ENCODE peak calls at places on chromosomes 3 and 15, in five cellular contexts. J is PC-3, P is GM23248, B is GM23338, T is SK-N-SH. S is an unnamed sample.

GRCh38 chr15:88636039-88636438 is 2.8 kb upstream of the ISG20 start:
- DNase-seq in P (no peak), B (peak; percentile 68), T (no peak), J (peak; percentile 85), S (no peak)

GRCh38 chr3:8984512-8984911 is 21.2 kb upstream of the RAD18 start:
- DNase-seq in P (no peak), J (no peak), B (no peak), T (no peak), S (no peak)

GRCh38 chr3:71785594-71786472 is 885 bp upstream of the PROK2 start:
- DNase-seq in P (peak; percentile 25), T (no peak), J (no peak), B (peak; percentile 35), S (no peak)

GRCh38 chr15:74631408-74631807 is 15.8 kb downstream of the CLK3 start:
- DNase-seq in J (no peak), P (peak; percentile 32), B (no peak), T (no peak), S (no peak)

GRCh38 chr3:17687585-17687984 is 54.8 kb downstream of the TBC1D5 start:
- DNase-seq in J (no peak), P (no peak), B (no peak), T (no peak), S (no peak)

GRCh38 chr3:50605901-50606326 is 5.7 kb downstream of the CISH start:
- DNase-seq in B (no peak), P (no peak), T (no peak), J (no peak), S (no peak)

GRCh38 chr3:139338405-139338804 is 5.4 kb upstream of the MRPS22 start:
- DNase-seq in T (no peak), B (no peak), P (no peak), J (no peak), S (no peak)

GRCh38 chr3:44120721-44121582 is 120.7 kb upstream of the TOPAZ1 start:
- DNase-seq in B (peak; percentile 50), P (no peak), T (no peak), J (no peak), S (no peak)

GRCh38 chr3:183291511-183292031 is 38.5 kb downstream of the B3GNT5 start:
- DNase-seq in T (no peak), J (peak; percentile 81), P (peak; percentile 21), B (no peak), S (no peak)

GRCh38 chr15:52466134-52466701 is 62.5 kb downstream of the MYO5A start:
- DNase-seq in J (no peak), P (peak; percentile 18), B (peak; percentile 77), T (no peak), S (peak; percentile 97)

GRCh38 chr3:26622634-26623408 is at the start of gene LRRC3B:
- DNase-seq in T (peak; percentile 75), P (no peak), B (peak; percentile 86), J (no peak), S (no peak)

GRCh38 chr3:61707492-61707891 is 146.1 kb downstream of the PTPRG start:
- DNase-seq in T (no peak), J (no peak), P (no peak), B (no peak), S (no peak)

GRCh38 chr3:20056727-20057611 is 16.7 kb downstream of the KAT2B start:
- DNase-seq in T (no peak), J (peak; percentile 98), P (peak; percentile 93), B (no peak), S (no peak)

GRCh38 chr3:177777699-177778098 is 580.4 kb upstream of the TBL1XR1 start:
- DNase-seq in J (peak; percentile 67), P (peak; percentile 53), B (peak; percentile 63), T (peak; percentile 52), S (peak; percentile 58)

GRCh38 chr3:111963424-111963823 is 15.4 kb upstream of the ABHD10 start:
- DNase-seq in J (peak; percentile 91), P (peak; percentile 91), B (no peak), T (no peak), S (no peak)

GRCh38 chr15:58870451-58870850 is 63.0 kb downstream of the SLTM start:
- DNase-seq in B (no peak), T (no peak), J (no peak), P (peak; percentile 72), S (no peak)

GRCh38 chr3:193134895-193135294 is 106.1 kb upstream of the PLAAT1 start:
- DNase-seq in T (no peak), J (peak; percentile 81), B (no peak), P (peak; percentile 91), S (no peak)

GRCh38 chr15:99911824-99912223 is 178.6 kb upstream of the LYSMD4 start:
- DNase-seq in B (no peak), J (no peak), T (no peak), P (peak; percentile 4), S (no peak)

GRCh38 chr3:130429069-130430023 is 83.9 kb downstream of the COL6A5 start:
- DNase-seq in J (no peak), T (no peak), P (no peak), B (peak; percentile 32), S (no peak)

GRCh38 chr3:116233921-116234320 is 211.4 kb downstream of the LSAMP start:
- DNase-seq in P (no peak), T (no peak), J (no peak), B (no peak), S (no peak)

GRCh38 chr3:122313261-122313660 is 11.8 kb upstream of the CSTA start:
- DNase-seq in T (no peak), P (peak; percentile 21), J (no peak), B (no peak), S (no peak)

GRCh38 chr3:196650740-196651311 is 11.3 kb downstream of the NRROS start:
- DNase-seq in B (no peak), J (peak; percentile 92), T (peak; percentile 87), P (peak; percentile 99), S (no peak)

GRCh38 chr3:185172086-185173049 is 19.5 kb upstream of the C3orf70 start:
- DNase-seq in T (no peak), B (peak; percentile 27), J (no peak), P (no peak), S (no peak)

GRCh38 chr3:185175370-185175987 is 22.6 kb upstream of the C3orf70 start:
- DNase-seq in P (no peak), T (peak; percentile 17), J (no peak), B (peak; percentile 67), S (no peak)

DNA sequence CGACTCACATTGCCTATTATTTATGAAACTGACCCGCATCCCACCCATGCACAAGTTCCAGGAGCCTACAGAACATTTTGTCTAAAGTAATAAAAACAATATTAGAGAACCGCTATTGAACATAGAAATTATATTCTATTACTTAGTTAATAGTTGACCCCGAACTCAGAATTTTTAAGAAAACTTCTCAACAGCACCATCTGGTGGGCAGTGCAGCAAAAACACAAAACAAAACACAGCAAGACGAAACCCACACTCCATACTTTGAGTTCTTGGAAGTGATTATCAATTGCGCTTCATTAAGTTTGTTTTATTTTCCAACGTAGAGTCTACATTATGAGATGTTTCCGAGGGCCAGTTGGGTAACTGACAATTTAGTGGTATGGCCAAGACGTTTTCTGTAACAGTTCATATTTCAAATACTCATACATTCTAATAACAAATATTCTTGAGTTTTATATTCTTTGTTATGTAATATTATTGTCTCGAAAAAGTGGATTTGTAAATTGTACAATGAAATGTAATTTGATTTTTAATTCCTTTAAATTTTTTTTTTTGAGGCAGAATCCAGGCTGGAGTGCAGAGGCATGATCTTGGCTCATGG is 24.0 kb upstream of the C3orf70 start:
- DNase-seq in P (peak; percentile 53), T (peak; percentile 37), J (peak; percentile 70), B (peak; percentile 68), S (peak; percentile 38)
- TF ChIP-seq EZH2phosphoT487 in P (no peak), T (no peak), J (no peak), B (no peak), S (no peak)

GRCh38 chr3:179264456-179264855 is 13.5 kb upstream of the KCNMB3 start:
- DNase-seq in T (no peak), J (no peak), B (no peak), P (no peak), S (no peak)

GRCh38 chr3:179263134-179263533 is 12.2 kb upstream of the KCNMB3 start:
- DNase-seq in P (no peak), B (no peak), J (no peak), T (no peak), S (no peak)

GRCh38 chr3:179260949-179261765 is 10.2 kb upstream of the KCNMB3 start:
- DNase-seq in B (peak; percentile 80), J (peak; percentile 77), P (peak; percentile 86), T (peak; percentile 95), S (no peak)

GRCh38 chr3:179256813-179257212 is 5.9 kb upstream of the KCNMB3 start:
- DNase-seq in J (no peak), P (no peak), B (no peak), T (no peak), S (no peak)

GRCh38 chr3:179258820-179259219 is 7.9 kb upstream of the KCNMB3 start:
- DNase-seq in B (no peak), T (no peak), J (no peak), P (no peak), S (no peak)
- H3K4me2 ChIP-seq in B (no peak overlapping the region), T (no peak overlapping the region), J (no peak overlapping the region), P (no peak overlapping the region), S (peak overlapping the region; percentile 32)

DNA sequence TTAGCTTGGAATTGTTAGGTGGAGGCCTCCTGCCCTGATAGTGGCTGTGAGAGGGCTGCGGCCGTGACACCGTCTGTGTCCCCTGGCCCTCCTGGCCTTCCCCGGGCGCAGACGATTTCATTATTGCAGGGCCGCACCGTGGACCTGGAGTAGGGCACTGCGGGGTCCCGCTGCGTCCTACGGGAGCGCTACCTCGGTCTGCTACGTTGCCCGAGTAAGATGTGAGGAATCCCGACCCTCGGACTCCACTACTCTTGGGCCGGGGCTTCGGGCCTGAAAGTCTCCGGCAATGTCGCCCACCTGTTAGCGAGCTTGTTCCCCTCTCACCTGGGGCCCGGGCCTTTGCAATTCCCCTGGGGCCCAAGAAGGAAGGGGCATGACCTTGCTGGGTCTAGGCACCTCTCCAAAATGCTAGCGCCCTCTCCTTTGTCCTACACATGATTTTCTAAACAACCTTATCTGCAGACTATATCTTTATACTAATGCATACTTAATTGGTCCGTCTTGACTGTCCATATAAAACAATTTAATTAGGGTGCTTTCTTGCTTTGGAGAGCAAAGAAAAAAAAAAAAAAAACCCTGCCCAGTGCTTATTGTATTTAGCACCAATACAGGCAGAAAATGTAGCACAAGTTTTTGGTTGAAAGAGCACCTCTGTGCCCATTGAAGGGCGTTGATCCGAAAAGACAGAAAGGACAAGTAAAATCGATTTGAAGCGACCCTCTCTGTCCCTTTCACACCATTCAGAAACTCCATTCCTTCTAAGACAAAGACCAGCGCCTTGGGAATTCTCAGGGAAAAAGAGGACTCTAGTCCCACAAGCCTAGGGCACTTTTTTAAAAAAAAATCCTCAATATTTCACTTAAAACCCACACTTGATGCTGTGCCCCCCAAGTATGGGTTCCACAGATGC is 7.0 kb upstream of the NR2F2 start:
- DNase-seq in T (no peak), J (no peak), P (no peak), B (peak; percentile 41), S (no peak)
- TF ChIP-seq EZH2phosphoT487 in T (no peak), J (no peak), P (no peak), B (peak; percentile 94), S (no peak)

DNA sequence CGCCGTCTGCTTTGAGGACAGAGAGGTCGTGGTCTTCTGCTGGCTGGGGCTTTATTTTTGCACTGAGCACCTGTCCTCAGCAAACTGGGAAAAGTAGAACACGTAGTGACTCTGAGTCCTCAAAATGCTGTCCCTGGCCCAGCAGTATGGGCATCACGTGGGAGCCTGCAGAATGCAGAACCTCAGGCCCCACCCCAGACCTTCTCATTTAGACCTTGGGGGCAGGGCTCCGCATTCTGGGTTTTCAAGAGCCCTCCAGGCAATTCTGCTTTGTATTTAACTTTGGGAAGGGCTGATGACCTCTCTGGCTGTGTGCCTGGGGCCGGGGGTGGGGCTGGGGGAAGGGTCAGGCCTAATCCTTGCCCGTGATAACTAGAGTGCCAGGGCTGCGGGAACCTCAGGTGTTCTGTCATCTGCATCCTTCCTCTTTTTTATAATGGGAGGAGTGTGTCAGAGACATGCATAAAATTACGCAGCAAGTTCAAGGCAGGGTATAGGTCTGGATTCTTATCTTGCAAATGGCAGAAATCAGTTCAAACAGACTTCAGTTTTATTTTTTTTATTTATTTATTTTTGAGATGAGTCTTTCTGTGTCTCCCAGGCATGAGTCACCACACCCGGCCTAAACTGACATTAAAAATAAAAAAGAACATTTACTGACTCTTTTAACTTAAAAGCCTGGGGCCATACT is 11.1 kb downstream of the SLC6A6 start:
- DNase-seq in T (no peak), J (peak; percentile 83), P (peak; percentile 84), B (peak; percentile 82), S (peak; percentile 70)
- H3K4me2 ChIP-seq in T (peak overlapping the region; percentile 27), J (peak overlapping the region; percentile 51), P (peak overlapping the region; percentile 0), B (peak overlapping the region; percentile 69), S (peak overlapping the region; percentile 59)

S was measured in OCI-LY7.